ENCODE peak calls at places on chromosome 12, in nine cellular contexts. V is endodermal cell; A is effector memory CD4-positive, alpha-beta T cell; U is GM23338; X is IMR-90; M is GM23248; Z is CD4-positive, CD25-positive, alpha-beta regulatory T cell; J is Karpas-422; O is body of pancreas. P is an unnamed sample. For H3K4me1, the result is how much of the 10 kb centered on the place peaks cover.

GRCh38 chr12:43206396-43206795 is 345.6 kb downstream of the ADAMTS20 start:
- DNase-seq in X (peak), U (no peak), J (no peak), M (peak), Z (no peak), A (no peak), O (no peak), V (no peak), P (no peak)

GRCh38 chr12:108126990-108127468 is 2.1 kb upstream of the WSCD2 start:
- DNase-seq in A (no peak), J (no peak), V (no peak), M (no peak), O (no peak), X (no peak), Z (no peak), U (no peak), P (peak)

GRCh38 chr12:91811481-91812287 is 334.0 kb downstream of the BTG1 start:
- DNase-seq in M (peak), V (peak), U (peak), Z (peak), A (peak), O (peak), J (peak), X (peak), P (peak)

GRCh38 chr12:12506541-12506940 is 56.1 kb downstream of the DUSP16 start:
- DNase-seq in O (no peak), V (no peak), A (no peak), X (peak), U (peak), M (peak), Z (no peak), J (no peak), P (no peak)

GRCh38 chr12:38160318-38161122 is 156.1 kb upstream of the ALG10B start:
- DNase-seq in O (no peak), V (no peak), J (no peak), Z (no peak), U (no peak), X (no peak), A (no peak), M (no peak), P (no peak)

GRCh38 chr12:124774462-124775167 is 89.0 kb downstream of the SCARB1 start:
- DNase-seq in Z (peak), U (no peak), O (no peak), J (peak), X (peak), M (peak), A (peak), V (no peak), P (peak)

GRCh38 chr12:5923043-5923605 is 21.9 kb downstream of the ANO2 start:
- DNase-seq in X (no peak), U (no peak), Z (no peak), O (no peak), M (no peak), A (no peak), J (no peak), V (no peak), P (no peak)

GRCh38 chr12:795305-795704 is 42.9 kb downstream of the WNK1 start:
- DNase-seq in O (no peak), X (no peak), A (peak), M (no peak), U (no peak), J (no peak), V (no peak), Z (peak), P (no peak)

GRCh38 chr12:90940872-90941499 is 14.0 kb downstream of the CCER1 start:
- DNase-seq in A (no peak), Z (peak), X (peak), O (no peak), J (peak), V (no peak), U (peak), M (peak), P (no peak)

GRCh38 chr12:132460571-132460970 is 29.4 kb upstream of the FBRSL1 start:
- DNase-seq in A (no peak), J (peak), Z (no peak), X (no peak), M (peak), U (peak), O (no peak), V (peak), P (no peak)

GRCh38 chr12:77372026-77372425 is 306.7 kb upstream of the E2F7 start:
- DNase-seq in U (no peak), V (no peak), A (no peak), X (no peak), Z (no peak), J (no peak), M (peak), O (no peak), P (no peak)

GRCh38 chr12:26279908-26280307 is 84.5 kb downstream of the SSPN start:
- DNase-seq in O (no peak), U (no peak), V (no peak), M (no peak), A (no peak), X (no peak), Z (no peak), J (no peak), P (no peak)

GRCh38 chr12:106245767-106246166 is 2.1 kb downstream of the CKAP4 start:
- DNase-seq in V (peak), X (peak), Z (no peak), A (no peak), J (no peak), M (peak), U (no peak), O (peak), P (peak)

GRCh38 chr12:43835264-43835655 is 621 bp upstream of the TMEM117 start:
- DNase-seq in X (peak), O (no peak), J (no peak), M (no peak), Z (peak), U (no peak), V (no peak), A (no peak), P (no peak)

GRCh38 chr12:8553088-8553627 is 12.5 kb upstream of the CLEC4E start:
- DNase-seq in X (no peak), A (no peak), M (no peak), U (peak), J (peak), V (peak), Z (no peak), O (no peak), P (no peak)

GRCh38 chr12:6038160-6038559 is 86.3 kb downstream of the VWF start:
- DNase-seq in J (peak), A (no peak), V (peak), X (peak), U (peak), Z (peak), M (peak), O (peak), P (no peak)

GRCh38 chr12:65828711-65829339 is 4.5 kb downstream of the HMGA2 start:
- DNase-seq in O (no peak), Z (no peak), U (no peak), M (no peak), X (no peak), V (no peak), A (no peak), J (no peak), P (no peak)

GRCh38 chr12:106239951-106240335 is 7.9 kb downstream of the CKAP4 start:
- DNase-seq in X (no peak), V (peak), O (no peak), Z (no peak), M (no peak), U (no peak), A (no peak), J (no peak), P (no peak)

GRCh38 chr12:7092229-7092985 is at the start of gene C1R:
- DNase-seq in J (peak), X (peak), A (peak), O (peak), M (peak), V (peak), U (peak), Z (peak), P (peak)

GRCh38 chr12:123916729-123917128 is 55.9 kb downstream of the CCDC92 start:
- DNase-seq in X (peak), Z (peak), V (no peak), J (no peak), O (no peak), M (peak), A (no peak), U (no peak), P (no peak)

DNA sequence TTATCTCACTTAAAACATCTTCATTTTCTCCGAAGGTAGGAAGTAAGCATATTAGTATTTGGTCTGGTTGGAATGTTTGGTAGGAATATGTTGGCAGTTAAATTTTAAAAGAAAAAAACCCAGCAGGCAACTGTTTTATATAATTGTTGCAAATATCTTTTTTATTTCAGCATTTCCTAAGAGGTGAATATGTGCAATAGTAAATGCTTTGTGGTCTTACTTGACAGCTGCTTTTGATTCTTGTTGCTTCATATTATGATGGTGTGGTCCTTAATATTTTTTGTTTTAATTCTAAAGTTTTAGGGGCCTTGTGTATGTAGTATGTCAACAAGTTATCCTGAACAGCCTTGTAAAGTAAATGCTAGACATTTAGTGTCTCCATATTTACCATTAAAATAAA is 6.3 kb downstream of the TRAFD1 start:
- DNase-seq in M (peak), O (no peak), V (no peak), U (no peak), J (no peak), Z (no peak), A (no peak), X (no peak), P (no peak)
- H3K4me3 ChIP-seq in M (peak), O (no peak), V (no peak), U (no peak), J (no peak), Z (peak), A (no peak), X (no peak), P (no peak)

GRCh38 chr12:75636607-75637006 is 125.2 kb upstream of the KRR1 start:
- DNase-seq in Z (no peak), V (no peak), M (no peak), J (no peak), U (no peak), O (no peak), X (no peak), A (no peak), P (no peak)
- H3K4me1 ChIP-seq in Z (under half), V (under half), M (under half), J (under half), U (under half), O (under half), X (under half), A (under half), P (under half)

GRCh38 chr12:51890511-51891171 is 2.7 kb downstream of the ANKRD33 start:
- DNase-seq in M (no peak), Z (no peak), V (peak), U (no peak), J (no peak), A (no peak), O (no peak), X (no peak), P (no peak)
- H3K4me3 ChIP-seq in M (no peak), Z (no peak), V (no peak), U (no peak), J (no peak), A (no peak), O (no peak), X (no peak), P (no peak)

GRCh38 chr12:128798543-128799341 is 25.0 kb downstream of the SLC15A4 start:
- DNase-seq in A (no peak), M (no peak), Z (peak), J (peak), X (no peak), U (no peak), O (no peak), V (no peak), P (no peak)
- H3K4me1 ChIP-seq in A (under half), M (under half), Z (under half), J (under half), X (under half), U (under half), O (under half), V (under half), P (under half)

GRCh38 chr12:96424601-96425000 is 24.4 kb upstream of the CDK17 start:
- DNase-seq in J (no peak), M (peak), X (no peak), V (no peak), A (no peak), O (no peak), U (no peak), Z (no peak), P (no peak)

GRCh38 chr12:96419576-96420254 is 19.5 kb upstream of the CDK17 start:
- DNase-seq in M (no peak), V (no peak), X (no peak), Z (no peak), U (no peak), A (no peak), J (no peak), O (no peak), P (no peak)

GRCh38 chr12:96422192-96422591 is 22.0 kb upstream of the CDK17 start:
- DNase-seq in A (no peak), O (no peak), V (no peak), M (peak), U (no peak), J (no peak), Z (no peak), X (peak), P (no peak)

GRCh38 chr12:96420255-96420930 is 20.2 kb upstream of the CDK17 start:
- DNase-seq in J (no peak), U (no peak), Z (no peak), X (no peak), M (peak), A (no peak), O (no peak), V (no peak), P (no peak)

GRCh38 chr12:96421014-96421413 is 20.8 kb upstream of the CDK17 start:
- DNase-seq in Z (peak), V (no peak), A (no peak), M (no peak), O (no peak), J (no peak), U (no peak), X (no peak), P (no peak)
- H3K4me3 ChIP-seq in Z (peak), V (no peak), A (peak), M (peak), O (no peak), J (no peak), U (no peak), X (no peak), P (no peak)

P was measured in uterus.